ENCODE peak calls at places on chromosomes 16 and 17, in five cellular contexts. M is OCI-LY7, R is DND-41, I is endothelial cell of umbilical vein, O is astrocyte. Z is an unnamed sample.

GRCh38 chr17:76458580-76459490 is 5.9 kb upstream of the UBE2O start:
- DNase-seq in I (peak; percentile 54), M (peak; percentile 88), O (peak; percentile 20), R (no peak), Z (peak; percentile 37)

GRCh38 chr17:55717898-55718735 is 4.5 kb downstream of the TMEM100 start:
- DNase-seq in O (peak; percentile 30), I (peak; percentile 72), R (peak; percentile 77), M (peak; percentile 72), Z (peak; percentile 58)

GRCh38 chr17:34740516-34740915 is 161.1 kb downstream of the TMEM132E start:
- DNase-seq in O (no peak), I (no peak), R (no peak), M (no peak), Z (no peak)

GRCh38 chr16:24721830-24722238 is 7.6 kb upstream of the TNRC6A start:
- DNase-seq in R (no peak), I (no peak), O (peak; percentile 64), M (no peak), Z (no peak)

GRCh38 chr16:47774661-47775060 is 313.5 kb downstream of the PHKB start:
- DNase-seq in O (no peak), I (no peak), M (no peak), R (no peak), Z (peak; percentile 11)

GRCh38 chr16:70749006-70749678 is 51.8 kb downstream of the VAC14 start:
- DNase-seq in R (no peak), I (no peak), O (no peak), M (no peak), Z (no peak)

GRCh38 chr16:24208710-24209109 is 47.4 kb upstream of the CACNG3 start:
- DNase-seq in O (no peak), I (no peak), M (no peak), R (no peak), Z (no peak)

GRCh38 chr16:67399749-67400704 is 6.7 kb upstream of the TPPP3 start:
- DNase-seq in O (no peak), R (no peak), I (no peak), M (no peak), Z (no peak)

GRCh38 chr16:85330694-85331188 is 218.5 kb upstream of the CIBAR2 start:
- DNase-seq in O (peak; percentile 84), R (peak; percentile 25), M (peak; percentile 87), I (no peak), Z (peak; percentile 85)

GRCh38 chr17:83171661-83172060 is 92.3 kb downstream of the METRNL start:
- DNase-seq in R (no peak), O (no peak), I (no peak), M (no peak), Z (no peak)

GRCh38 chr17:44002141-44002848 is 2.1 kb upstream of the NAGS start:
- DNase-seq in M (no peak), R (no peak), I (peak; percentile 82), O (peak; percentile 30), Z (peak; percentile 88)

GRCh38 chr16:88601313-88602036 is 31.3 kb downstream of the ZC3H18 start:
- DNase-seq in I (no peak), M (no peak), O (no peak), R (no peak), Z (no peak)

GRCh38 chr17:59357929-59358328 is 26.5 kb downstream of the YPEL2 start:
- DNase-seq in R (no peak), M (no peak), O (peak; percentile 77), I (no peak), Z (peak; percentile 86)

GRCh38 chr17:74522381-74523090 is 8.7 kb downstream of the CD300LB start:
- DNase-seq in M (no peak), I (no peak), R (no peak), O (no peak), Z (no peak)

GRCh38 chr16:85548375-85548774 is 64.7 kb upstream of the GSE1 start:
- DNase-seq in O (no peak), I (no peak), R (no peak), M (no peak), Z (no peak)

GRCh38 chr16:65119905-65120341 is 1.9 kb downstream of the CDH11 start:
- DNase-seq in O (peak; percentile 85), I (peak; percentile 62), R (no peak), M (no peak), Z (peak; percentile 87)

GRCh38 chr16:88382491-88383400 is at the start of gene ZNF469:
- DNase-seq in M (no peak), I (no peak), O (no peak), R (no peak), Z (peak; percentile 40)

GRCh38 chr16:67917852-67918236 is 13.8 kb downstream of the CTRL start:
- DNase-seq in M (no peak), O (peak; percentile 72), I (no peak), R (no peak), Z (peak; percentile 50)

GRCh38 chr16:67150058-67150832 is 553 bp downstream of the B3GNT9 start:
- DNase-seq in O (peak; percentile 69), R (no peak), M (no peak), I (peak; percentile 63), Z (peak; percentile 84)

GRCh38 chr16:61128545-61129323 is 907.5 kb downstream of the CDH8 start:
- DNase-seq in O (no peak), M (no peak), I (no peak), R (no peak), Z (no peak)

GRCh38 chr16:78034530-78034929 is 12.2 kb downstream of the CLEC3A start:
- DNase-seq in I (no peak), R (no peak), O (peak; percentile 78), M (no peak), Z (no peak)

GRCh38 chr17:47959825-47960655 is 2.4 kb upstream of the PRR15L start:
- DNase-seq in R (no peak), I (no peak), M (no peak), O (no peak), Z (no peak)

GRCh38 chr17:47966079-47966519 is 4.8 kb upstream of the CDK5RAP3 start:
- DNase-seq in I (no peak), R (no peak), O (no peak), M (no peak), Z (no peak)

GRCh38 chr17:47967607-47968252 is 3.2 kb upstream of the CDK5RAP3 start:
- DNase-seq in O (peak; percentile 74), I (no peak), M (no peak), R (no peak), Z (peak; percentile 69)

GRCh38 chr17:47961406-47961805 is 3.7 kb upstream of the PRR15L start:
- DNase-seq in M (no peak), I (no peak), O (no peak), R (no peak), Z (no peak)

GRCh38 chr17:47962901-47963300 is 5.2 kb upstream of the PRR15L start:
- DNase-seq in M (no peak), O (no peak), R (no peak), I (no peak), Z (no peak)
- H3K4me1 ChIP-seq in M (no peaks in the 10 kb centered on the region), O (peaks cover 7% of the 10 kb centered on the region), R (no peaks in the 10 kb centered on the region), I (no peaks in the 10 kb centered on the region), Z (peaks cover 6% of the 10 kb centered on the region)

GRCh38 chr16:21639493-21639892 is 12.9 kb downstream of the IGSF6 start:
- DNase-seq in M (no peak), I (no peak), R (no peak), O (no peak), Z (no peak)

GRCh38 chr16:21628772-21629171 is 23.6 kb downstream of the IGSF6 start:
- DNase-seq in I (no peak), M (no peak), O (peak; percentile 20), R (no peak), Z (no peak)

GRCh38 chr16:21638573-21638975 is 13.8 kb downstream of the IGSF6 start:
- DNase-seq in M (no peak), O (peak; percentile 58), I (no peak), R (no peak), Z (peak; percentile 69)

GRCh38 chr16:21637032-21637968 is 15.1 kb downstream of the IGSF6 start:
- DNase-seq in O (no peak), I (no peak), M (no peak), R (no peak), Z (no peak)

GRCh38 chr16:21634216-21634615 is 18.2 kb downstream of the IGSF6 start:
- DNase-seq in M (no peak), I (no peak), O (no peak), R (no peak), Z (no peak)
- H4K20me1 ChIP-seq in M (no peaks in the 10 kb centered on the region), I (no peaks in the 10 kb centered on the region), O (peaks cover 11% of the 10 kb centered on the region), R (no peaks in the 10 kb centered on the region), Z (no peaks in the 10 kb centered on the region)

GRCh38 chr17:63425478-63425877 is 20.6 kb downstream of the CYB561 start:
- DNase-seq in I (peak; percentile 87), R (peak; percentile 79), M (peak; percentile 81), O (peak; percentile 46), Z (peak; percentile 89)
- H3K4me1 ChIP-seq in I (peaks cover 30% of the 10 kb centered on the region), R (peaks cover 29% of the 10 kb centered on the region), M (peaks cover 14% of the 10 kb centered on the region), O (no peaks in the 10 kb centered on the region), Z (no peaks in the 10 kb centered on the region)

DNA sequence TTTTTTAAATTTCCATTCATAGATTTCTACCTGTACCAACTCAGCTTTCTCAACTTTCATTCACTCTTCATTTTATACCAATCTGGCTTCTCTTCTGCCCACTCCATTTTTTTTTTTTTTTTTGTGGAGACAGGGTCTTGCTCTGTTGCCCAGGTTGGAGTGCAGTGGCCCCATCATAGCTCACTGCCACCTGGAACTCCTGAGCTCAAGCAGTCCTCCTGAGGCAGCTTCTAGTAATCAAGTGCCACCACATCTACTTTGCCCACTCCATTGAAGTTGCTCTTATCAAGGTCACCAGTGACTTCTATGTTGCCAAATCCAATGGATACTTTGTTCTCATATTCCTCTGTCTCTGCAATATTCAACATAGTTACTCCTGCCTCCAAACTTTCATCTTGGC is 1.7 kb downstream of the SUPT6H start:
- DNase-seq in R (no peak), I (no peak), M (no peak), O (no peak), Z (no peak)
- H4K20me1 ChIP-seq in R (peaks cover 27% of the 10 kb centered on the region), I (no peaks in the 10 kb centered on the region), M (peaks cover 3% of the 10 kb centered on the region), O (peaks cover 63% of the 10 kb centered on the region), Z (no peaks in the 10 kb centered on the region)

GRCh38 chr16:81497690-81498089 is 53.1 kb downstream of the CMIP start:
- DNase-seq in M (peak; percentile 43), O (no peak), R (no peak), I (no peak), Z (no peak)

GRCh38 chr16:81502396-81503060 is 57.9 kb downstream of the CMIP start:
- DNase-seq in I (peak; percentile 89), R (no peak), M (no peak), O (no peak), Z (no peak)

GRCh38 chr16:81500833-81501521 is 56.4 kb downstream of the CMIP start:
- DNase-seq in O (peak; percentile 92), M (no peak), R (no peak), I (peak; percentile 85), Z (peak; percentile 57)

GRCh38 chr16:81498351-81498750 is 53.7 kb downstream of the CMIP start:
- DNase-seq in M (no peak), O (no peak), I (no peak), R (no peak), Z (no peak)

DNA sequence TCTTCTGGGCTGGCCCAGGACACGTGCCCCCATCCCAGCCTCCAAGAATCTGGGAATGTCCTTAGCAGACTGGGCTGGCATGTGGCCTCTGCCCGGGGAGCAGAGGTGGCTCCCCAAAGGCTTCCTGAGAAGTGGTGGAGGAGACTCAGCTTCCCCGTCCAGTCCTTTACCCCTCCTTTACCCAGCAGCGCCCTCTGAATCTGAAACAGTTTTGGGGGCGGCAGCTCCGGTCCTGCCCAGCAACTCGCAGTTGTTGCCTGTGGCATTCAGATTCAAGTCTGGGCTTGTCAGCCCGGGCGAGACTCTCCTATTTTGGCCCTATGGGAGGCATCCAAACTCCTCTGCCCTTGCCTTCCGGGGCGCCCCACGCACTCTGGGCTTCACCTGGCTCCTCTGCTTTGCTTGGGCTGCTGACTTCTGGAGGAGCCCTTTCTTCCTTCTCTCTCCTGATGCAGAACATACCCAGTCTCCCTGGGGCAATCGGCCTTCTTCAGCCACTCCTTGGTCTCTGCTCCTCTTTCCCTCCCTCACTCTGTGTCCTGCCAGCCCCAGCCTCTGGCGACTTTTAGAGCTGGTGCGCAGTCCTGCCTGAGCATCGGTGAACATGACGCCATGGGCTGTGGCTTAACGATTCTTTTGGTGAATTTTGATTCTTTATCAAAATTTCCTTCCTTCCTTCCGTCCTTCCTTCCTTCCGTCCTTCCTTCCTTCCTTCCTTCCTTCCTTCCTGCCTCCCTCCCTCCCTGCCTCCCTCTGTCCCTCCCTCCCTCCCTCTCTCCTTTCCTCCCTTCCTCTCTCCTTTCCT is 55.2 kb downstream of the CMIP start:
- DNase-seq in R (no peak), I (no peak), O (no peak), M (no peak), Z (no peak)
- H3K4me1 ChIP-seq in R (peaks cover 5% of the 10 kb centered on the region), I (peaks cover 66% of the 10 kb centered on the region), O (peaks cover 8% of the 10 kb centered on the region), M (peaks cover 28% of the 10 kb centered on the region), Z (peaks cover 6% of the 10 kb centered on the region)